ENCODE peak calls at places on chromosomes 2 and 18, in six cellular contexts. One of them, this sample, is unnamed.

GRCh38 chr2:217650229-217650628 is 352.6 kb downstream of the TNS1 start:
- DNase-seq in GM13976: no peak
- DNase-seq in astrocyte of the spinal cord: no peak
- DNase-seq in MCF 10A: no peak
- DNase-seq in HTR-8/SVneo: no peak
- DNase-seq in NCI-H2081: no peak
- DNase-seq in this sample: no peak

GRCh38 chr2:230582851-230583283 is 129.8 kb upstream of the CAB39 start:
- DNase-seq in astrocyte of the spinal cord: peak; percentile 64
- DNase-seq in MCF 10A: no peak
- DNase-seq in NCI-H2081: no peak
- DNase-seq in GM13976: peak; percentile 77
- DNase-seq in HTR-8/SVneo: no peak
- DNase-seq in this sample: no peak

GRCh38 chr18:74498712-74499629 is 2.8 kb downstream of the CNDP2 start:
- DNase-seq in astrocyte of the spinal cord: no peak
- DNase-seq in MCF 10A: peak; percentile 41
- DNase-seq in NCI-H2081: no peak
- DNase-seq in HTR-8/SVneo: no peak
- DNase-seq in GM13976: peak; percentile 78
- DNase-seq in this sample: no peak

GRCh38 chr18:14947482-14948162 is 199.7 kb downstream of the ANKRD30B start:
- DNase-seq in astrocyte of the spinal cord: no peak
- DNase-seq in NCI-H2081: no peak
- DNase-seq in GM13976: no peak
- DNase-seq in MCF 10A: no peak
- DNase-seq in HTR-8/SVneo: no peak
- DNase-seq in this sample: no peak

GRCh38 chr2:96762529-96763253 is 2.0 kb downstream of the CNNM4 start:
- DNase-seq in MCF 10A: no peak
- DNase-seq in astrocyte of the spinal cord: peak; percentile 12
- DNase-seq in NCI-H2081: no peak
- DNase-seq in GM13976: no peak
- DNase-seq in HTR-8/SVneo: no peak
- DNase-seq in this sample: peak; percentile 49

GRCh38 chr2:23485841-23486395 is 100.9 kb downstream of the KLHL29 start:
- DNase-seq in MCF 10A: no peak
- DNase-seq in GM13976: no peak
- DNase-seq in HTR-8/SVneo: no peak
- DNase-seq in NCI-H2081: no peak
- DNase-seq in astrocyte of the spinal cord: no peak
- DNase-seq in this sample: no peak

GRCh38 chr18:54149078-54149697 is 75.3 kb downstream of the MBD2 start:
- DNase-seq in GM13976: peak; percentile 48
- DNase-seq in MCF 10A: peak; percentile 93
- DNase-seq in NCI-H2081: no peak
- DNase-seq in astrocyte of the spinal cord: peak; percentile 96
- DNase-seq in HTR-8/SVneo: peak; percentile 48
- DNase-seq in this sample: no peak

GRCh38 chr2:60100034-60100433 is 453.4 kb downstream of the BCL11A start:
- DNase-seq in astrocyte of the spinal cord: no peak
- DNase-seq in GM13976: no peak
- DNase-seq in HTR-8/SVneo: no peak
- DNase-seq in NCI-H2081: no peak
- DNase-seq in MCF 10A: no peak
- DNase-seq in this sample: no peak

GRCh38 chr2:7673843-7674242 is 756.6 kb downstream of the RNF144A start:
- DNase-seq in NCI-H2081: no peak
- DNase-seq in GM13976: no peak
- DNase-seq in MCF 10A: peak; percentile 24
- DNase-seq in astrocyte of the spinal cord: peak; percentile 24
- DNase-seq in HTR-8/SVneo: no peak
- DNase-seq in this sample: no peak

GRCh38 chr2:237143676-237144440 is 58.2 kb downstream of the COPS8 start:
- DNase-seq in HTR-8/SVneo: no peak
- DNase-seq in astrocyte of the spinal cord: peak; percentile 49
- DNase-seq in NCI-H2081: no peak
- DNase-seq in MCF 10A: peak; percentile 87
- DNase-seq in GM13976: no peak
- DNase-seq in this sample: no peak

GRCh38 chr2:26033270-26033768 is 565 bp upstream of the RAB10 start:
- DNase-seq in astrocyte of the spinal cord: peak; percentile 88
- DNase-seq in MCF 10A: peak; percentile 88
- DNase-seq in GM13976: no peak
- DNase-seq in NCI-H2081: peak; percentile 77
- DNase-seq in HTR-8/SVneo: peak; percentile 65
- DNase-seq in this sample: peak; percentile 99

GRCh38 chr2:133324150-133324561 is 244.1 kb downstream of the NCKAP5 start:
- DNase-seq in HTR-8/SVneo: peak; percentile 37
- DNase-seq in NCI-H2081: no peak
- DNase-seq in MCF 10A: peak; percentile 4
- DNase-seq in astrocyte of the spinal cord: peak; percentile 78
- DNase-seq in GM13976: no peak
- DNase-seq in this sample: no peak

GRCh38 chr2:10790228-10790973 is 22.2 kb downstream of the PDIA6 start:
- DNase-seq in astrocyte of the spinal cord: no peak
- DNase-seq in HTR-8/SVneo: no peak
- DNase-seq in MCF 10A: no peak
- DNase-seq in GM13976: no peak
- DNase-seq in NCI-H2081: no peak
- DNase-seq in this sample: no peak

GRCh38 chr2:109460553-109461324 is 153.0 kb downstream of the SEPTIN10 start:
- DNase-seq in MCF 10A: no peak
- DNase-seq in astrocyte of the spinal cord: no peak
- DNase-seq in GM13976: no peak
- DNase-seq in NCI-H2081: no peak
- DNase-seq in HTR-8/SVneo: no peak
- DNase-seq in this sample: no peak

GRCh38 chr2:74891136-74891764 is 57.3 kb downstream of the HK2 start:
- DNase-seq in astrocyte of the spinal cord: no peak
- DNase-seq in GM13976: no peak
- DNase-seq in HTR-8/SVneo: no peak
- DNase-seq in NCI-H2081: no peak
- DNase-seq in MCF 10A: no peak
- DNase-seq in this sample: no peak

GRCh38 chr2:179412116-179412515 is 147.5 kb upstream of the SESTD1 start:
- DNase-seq in NCI-H2081: no peak
- DNase-seq in HTR-8/SVneo: no peak
- DNase-seq in astrocyte of the spinal cord: peak; percentile 34
- DNase-seq in MCF 10A: no peak
- DNase-seq in GM13976: no peak
- DNase-seq in this sample: no peak

GRCh38 chr18:73421010-73421409 is 553.2 kb upstream of the NETO1 start:
- DNase-seq in MCF 10A: no peak
- DNase-seq in astrocyte of the spinal cord: no peak
- DNase-seq in GM13976: no peak
- DNase-seq in HTR-8/SVneo: no peak
- DNase-seq in NCI-H2081: no peak
- DNase-seq in this sample: no peak

GRCh38 chr2:38190542-38191218 is 114.7 kb upstream of the CYP1B1 start:
- DNase-seq in NCI-H2081: no peak
- DNase-seq in astrocyte of the spinal cord: peak; percentile 83
- DNase-seq in HTR-8/SVneo: no peak
- DNase-seq in GM13976: no peak
- DNase-seq in MCF 10A: no peak
- DNase-seq in this sample: no peak

GRCh38 chr2:235556901-235557300 is 63.1 kb downstream of the AGAP1 start:
- DNase-seq in GM13976: no peak
- DNase-seq in NCI-H2081: no peak
- DNase-seq in MCF 10A: no peak
- DNase-seq in HTR-8/SVneo: no peak
- DNase-seq in astrocyte of the spinal cord: no peak
- DNase-seq in this sample: no peak

GRCh38 chr2:164515030-164515429 is 106.3 kb downstream of the GRB14 start:
- DNase-seq in GM13976: no peak
- DNase-seq in HTR-8/SVneo: no peak
- DNase-seq in astrocyte of the spinal cord: no peak
- DNase-seq in NCI-H2081: peak; percentile 11
- DNase-seq in MCF 10A: peak; percentile 11
- DNase-seq in this sample: no peak